ENCODE peak calls at places on chromosomes 3 and 15, in seven cellular contexts. O, J, P, F, I, C and A are unnamed samples.

GRCh38 chr15:41487376-41487775 is 6.3 kb upstream of the ITPKA start:
- DNase-seq in O (no peak), J (no peak), P (no peak), F (no peak), I (no peak), C (no peak), A (no peak)

GRCh38 chr3:16370872-16371740 is 106.1 kb downstream of the OXNAD1 start:
- DNase-seq in O (no peak), J (peak; percentile 43), P (no peak), F (peak; percentile 45), I (no peak), C (peak; percentile 10), A (no peak)

GRCh38 chr3:132569153-132569552 is 27.9 kb upstream of the ACKR4 start:
- DNase-seq in O (no peak), J (peak; percentile 68), P (no peak), F (no peak), I (no peak), C (peak; percentile 34), A (no peak)

GRCh38 chr3:36540898-36541518 is 160.7 kb downstream of the STAC start:
- DNase-seq in O (no peak), J (peak; percentile 68), P (no peak), F (no peak), I (peak; percentile 78), C (peak; percentile 69), A (peak; percentile 25)

GRCh38 chr15:63923993-63924950 is 90.5 kb upstream of the HERC1 start:
- DNase-seq in O (no peak), J (no peak), P (no peak), F (peak; percentile 45), I (no peak), C (no peak), A (no peak)

GRCh38 chr15:64740361-64741170 is 34.8 kb downstream of the RBPMS2 start:
- DNase-seq in O (no peak), J (peak; percentile 50), P (peak; percentile 5), F (peak; percentile 55), I (no peak), C (peak; percentile 87), A (no peak)

GRCh38 chr3:45593708-45594601 is 596 bp upstream of the LIMD1 start:
- DNase-seq in O (peak; percentile 60), J (peak; percentile 56), P (no peak), F (peak; percentile 88), I (peak; percentile 92), C (peak; percentile 67), A (no peak)

GRCh38 chr3:13335062-13335461 is 85.1 kb downstream of the NUP210 start:
- DNase-seq in O (no peak), J (no peak), P (no peak), F (no peak), I (no peak), C (no peak), A (no peak)

GRCh38 chr15:63780969-63781368 is 52.8 kb downstream of the HERC1 start:
- DNase-seq in O (no peak), J (no peak), P (no peak), F (no peak), I (no peak), C (no peak), A (no peak)

GRCh38 chr3:33883538-33884203 is 85.2 kb downstream of the PDCD6IP start:
- DNase-seq in O (no peak), J (peak; percentile 71), P (no peak), F (peak; percentile 51), I (peak; percentile 60), C (peak; percentile 69), A (no peak)

GRCh38 chr3:81249540-81250029 is 511.9 kb downstream of the GBE1 start:
- DNase-seq in O (no peak), J (peak; percentile 20), P (peak; percentile 16), F (peak; percentile 10), I (no peak), C (peak; percentile 88), A (no peak)

GRCh38 chr3:468172-468571 is 271.6 kb downstream of the CHL1 start:
- DNase-seq in O (no peak), J (no peak), P (no peak), F (peak; percentile 38), I (no peak), C (peak; percentile 5), A (no peak)

GRCh38 chr3:118036215-118036614 is 998.4 kb downstream of the IGSF11 start:
- DNase-seq in O (no peak), J (no peak), P (no peak), F (no peak), I (no peak), C (no peak), A (no peak)

GRCh38 chr15:55343168-55343567 is 24.1 kb downstream of the PIGB start:
- DNase-seq in O (no peak), J (no peak), P (no peak), F (no peak), I (no peak), C (no peak), A (no peak)

GRCh38 chr3:63727248-63727647 is 74.8 kb downstream of the SNTN start:
- DNase-seq in O (no peak), J (no peak), P (no peak), F (no peak), I (no peak), C (no peak), A (no peak)

GRCh38 chr3:131283862-131284261 is 97.7 kb upstream of the NUDT16 start:
- DNase-seq in O (no peak), J (no peak), P (no peak), F (no peak), I (no peak), C (no peak), A (no peak)

GRCh38 chr3:185658504-185658912 is 72.4 kb downstream of the SENP2 start:
- DNase-seq in O (no peak), J (peak; percentile 99), P (peak; percentile 99), F (no peak), I (no peak), C (peak; percentile 99), A (peak; percentile 85)

GRCh38 chr3:59052803-59053411 is 3.1 kb upstream of the CFAP20DC start:
- DNase-seq in O (no peak), J (peak; percentile 68), P (no peak), F (peak; percentile 52), I (peak; percentile 61), C (peak; percentile 74), A (no peak)

GRCh38 chr3:13077431-13078157 is 4.4 kb upstream of the IQSEC1 start:
- DNase-seq in O (no peak), J (peak; percentile 23), P (no peak), F (no peak), I (no peak), C (no peak), A (no peak)

GRCh38 chr3:196222876-196223595 is 6.7 kb downstream of the SLC51A start:
- DNase-seq in O (no peak), J (no peak), P (no peak), F (no peak), I (no peak), C (no peak), A (no peak)

GRCh38 chr15:100766225-100767001 is 113.2 kb upstream of the ALDH1A3 start:
- DNase-seq in O (no peak), J (no peak), P (no peak), F (no peak), I (peak; percentile 63), C (no peak), A (no peak)

GRCh38 chr15:71051539-71051938 is 63.7 kb upstream of the THSD4 start:
- DNase-seq in O (no peak), J (peak; percentile 93), P (peak; percentile 82), F (no peak), I (no peak), C (peak; percentile 74), A (no peak)

GRCh38 chr3:15969874-15970640 is 172.3 kb upstream of the ANKRD28 start:
- DNase-seq in O (no peak), J (no peak), P (no peak), F (no peak), I (no peak), C (no peak), A (no peak)

GRCh38 chr3:42129014-42129953 is 38.1 kb downstream of the TRAK1 start:
- DNase-seq in O (no peak), J (no peak), P (no peak), F (peak; percentile 84), I (no peak), C (no peak), A (no peak)

GRCh38 chr3:12991861-12992281 is 81.4 kb downstream of the IQSEC1 start:
- DNase-seq in O (no peak), J (no peak), P (no peak), F (no peak), I (peak; percentile 53), C (no peak), A (no peak)

GRCh38 chr15:85689729-85690128 is 105.0 kb downstream of the KLHL25 start:
- DNase-seq in O (peak; percentile 74), J (peak; percentile 58), P (no peak), F (peak; percentile 94), I (peak; percentile 72), C (peak; percentile 74), A (no peak)

GRCh38 chr3:95705786-95706418 is 1108.5 kb upstream of the EPHA6 start:
- DNase-seq in O (no peak), J (no peak), P (no peak), F (peak; percentile 24), I (no peak), C (no peak), A (no peak)

GRCh38 chr3:192892981-192893827 is 24.5 kb downstream of the MB21D2 start:
- DNase-seq in O (peak; percentile 47), J (peak; percentile 81), P (peak; percentile 73), F (peak; percentile 98), I (peak; percentile 83), C (peak; percentile 94), A (peak; percentile 93)

GRCh38 chr15:51736646-51737537 is 563 bp downstream of the LYSMD2 start:
- DNase-seq in O (peak; percentile 67), J (no peak), P (no peak), F (peak; percentile 77), I (peak; percentile 76), C (peak; percentile 27), A (no peak)

GRCh38 chr15:57444877-57445513 is 68.7 kb downstream of the CGNL1 start:
- DNase-seq in O (no peak), J (peak; percentile 35), P (no peak), F (no peak), I (no peak), C (peak; percentile 50), A (no peak)
- TF ChIP-seq CTCF in O (no peak), J (no peak), P (no peak), F (no peak), I (no peak), C (no peak), A (no peak)

GRCh38 chr3:149658444-149659172 is 783 bp upstream of the WWTR1 start:
- DNase-seq in O (no peak), J (peak; percentile 87), P (peak; percentile 46), F (peak; percentile 85), I (peak; percentile 85), C (peak; percentile 90), A (no peak)
- TF ChIP-seq CTCF in O (no peak), J (peak; percentile 29), P (peak; percentile 22), F (peak; percentile 19), I (peak; percentile 18), C (peak; percentile 8), A (peak; percentile 36)

DNA sequence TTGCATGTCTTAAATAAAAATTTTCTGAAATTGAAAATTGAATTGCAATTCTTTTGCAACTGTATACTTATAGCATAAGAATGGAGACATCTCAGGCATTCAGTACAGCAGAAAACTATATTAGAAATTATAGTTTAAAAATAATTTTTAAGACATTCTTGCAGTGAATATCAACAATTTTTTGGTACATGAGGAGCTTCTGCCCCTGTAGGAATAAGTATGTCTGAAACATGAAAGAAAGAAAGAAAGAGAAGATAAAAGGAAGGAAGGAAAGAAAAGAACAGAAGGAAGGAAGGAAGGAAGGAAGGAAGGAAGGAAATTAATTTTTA is 165.0 kb downstream of the GMNC start:
- DNase-seq in O (no peak), J (no peak), P (no peak), F (no peak), I (no peak), C (no peak), A (no peak)
- TF ChIP-seq CTCF in O (no peak), J (no peak), P (no peak), F (no peak), I (no peak), C (no peak), A (no peak)

GRCh38 chr3:40445062-40445461 is 12.1 kb upstream of the RPL14 start:
- DNase-seq in O (no peak), J (no peak), P (no peak), F (no peak), I (no peak), C (no peak), A (no peak)
- TF ChIP-seq CTCF in O (no peak), J (no peak), P (no peak), F (no peak), I (no peak), C (no peak), A (no peak)